ENCODE peak calls at places on chromosome 19, in five cellular contexts. One of them, this sample, is unnamed. For H3K4me1, the result is how much of the 10 kb centered on the place peaks cover.

GRCh38 chr19:6030214-6030507 is 52.2 kb upstream of the RANBP3 start:
- DNase-seq in mammary epithelial cell: peak
- DNase-seq in breast epithelium: no peak
- DNase-seq in suprapubic skin: no peak
- DNase-seq in endodermal cell: no peak
- DNase-seq in this sample: no peak

GRCh38 chr19:15892012-15892411 is 5.9 kb downstream of the CYP4F2 start:
- DNase-seq in suprapubic skin: no peak
- DNase-seq in breast epithelium: no peak
- DNase-seq in mammary epithelial cell: no peak
- DNase-seq in endodermal cell: no peak
- DNase-seq in this sample: no peak

GRCh38 chr19:51347209-51347928 is 5.4 kb upstream of the VSIG10L start:
- DNase-seq in suprapubic skin: no peak
- DNase-seq in mammary epithelial cell: no peak
- DNase-seq in breast epithelium: no peak
- DNase-seq in endodermal cell: peak
- DNase-seq in this sample: no peak

GRCh38 chr19:35269425-35270117 is 809 bp downstream of the USF2 start:
- DNase-seq in mammary epithelial cell: peak
- DNase-seq in breast epithelium: peak
- DNase-seq in endodermal cell: peak
- DNase-seq in suprapubic skin: peak
- DNase-seq in this sample: peak

GRCh38 chr19:23917856-23918255 is 3.2 kb downstream of the ZNF726 start:
- DNase-seq in endodermal cell: no peak
- DNase-seq in suprapubic skin: no peak
- DNase-seq in mammary epithelial cell: peak
- DNase-seq in breast epithelium: no peak
- DNase-seq in this sample: no peak

GRCh38 chr19:48325265-48325910 is at the start of gene EMP3:
- DNase-seq in mammary epithelial cell: peak
- DNase-seq in breast epithelium: peak
- DNase-seq in suprapubic skin: peak
- DNase-seq in endodermal cell: peak
- DNase-seq in this sample: peak

GRCh38 chr19:44777715-44778347 is at the start of gene CBLC:
- DNase-seq in breast epithelium: peak
- DNase-seq in mammary epithelial cell: peak
- DNase-seq in suprapubic skin: no peak
- DNase-seq in endodermal cell: peak
- DNase-seq in this sample: no peak

GRCh38 chr19:6680141-6680540 is 10.2 kb upstream of the TNFSF14 start:
- DNase-seq in endodermal cell: no peak
- DNase-seq in breast epithelium: no peak
- DNase-seq in suprapubic skin: no peak
- DNase-seq in mammary epithelial cell: peak
- DNase-seq in this sample: no peak

GRCh38 chr19:14497347-14497921 is 1.5 kb upstream of the GIPC1 start:
- DNase-seq in mammary epithelial cell: no peak
- DNase-seq in endodermal cell: no peak
- DNase-seq in breast epithelium: no peak
- DNase-seq in suprapubic skin: no peak
- DNase-seq in this sample: no peak

GRCh38 chr19:8877854-8878705 is 45.9 kb downstream of the MBD3L1 start:
- DNase-seq in mammary epithelial cell: no peak
- DNase-seq in breast epithelium: no peak
- DNase-seq in endodermal cell: peak
- DNase-seq in suprapubic skin: no peak
- DNase-seq in this sample: no peak

GRCh38 chr19:5587071-5587455 is 19.3 kb upstream of the TINCR start:
- DNase-seq in breast epithelium: no peak
- DNase-seq in mammary epithelial cell: no peak
- DNase-seq in endodermal cell: no peak
- DNase-seq in suprapubic skin: no peak
- DNase-seq in this sample: no peak

GRCh38 chr19:46878613-46879375 is 18.0 kb downstream of the ARHGAP35 start:
- DNase-seq in mammary epithelial cell: peak
- DNase-seq in breast epithelium: no peak
- DNase-seq in suprapubic skin: no peak
- DNase-seq in endodermal cell: peak
- DNase-seq in this sample: no peak

GRCh38 chr19:38924383-38924782 is 6.2 kb downstream of the SARS2 start:
- DNase-seq in breast epithelium: no peak
- DNase-seq in endodermal cell: peak
- DNase-seq in mammary epithelial cell: no peak
- DNase-seq in suprapubic skin: no peak
- DNase-seq in this sample: no peak

GRCh38 chr19:13998426-13998825 is 7.7 kb downstream of the RFX1 start:
- DNase-seq in endodermal cell: no peak
- DNase-seq in mammary epithelial cell: no peak
- DNase-seq in suprapubic skin: no peak
- DNase-seq in breast epithelium: no peak
- DNase-seq in this sample: no peak

GRCh38 chr19:48395170-48395455 is 1.6 kb downstream of the GRIN2D start:
- DNase-seq in endodermal cell: no peak
- DNase-seq in breast epithelium: no peak
- DNase-seq in mammary epithelial cell: no peak
- DNase-seq in suprapubic skin: no peak
- DNase-seq in this sample: no peak

GRCh38 chr19:9970481-9970880 is 34.2 kb upstream of the OLFM2 start:
- DNase-seq in suprapubic skin: no peak
- DNase-seq in breast epithelium: no peak
- DNase-seq in endodermal cell: no peak
- DNase-seq in mammary epithelial cell: no peak
- DNase-seq in this sample: no peak

GRCh38 chr19:38801359-38802095 is 11.2 kb downstream of the LGALS4 start:
- DNase-seq in mammary epithelial cell: no peak
- DNase-seq in breast epithelium: no peak
- DNase-seq in endodermal cell: no peak
- DNase-seq in suprapubic skin: no peak
- DNase-seq in this sample: no peak

GRCh38 chr19:32711747-32712146 is 7.8 kb upstream of the TDRD12 start:
- DNase-seq in suprapubic skin: no peak
- DNase-seq in breast epithelium: no peak
- DNase-seq in mammary epithelial cell: no peak
- DNase-seq in endodermal cell: no peak
- DNase-seq in this sample: no peak

GRCh38 chr19:33713194-33713593 is 83.5 kb upstream of the KCTD15 start:
- DNase-seq in breast epithelium: no peak
- DNase-seq in endodermal cell: no peak
- DNase-seq in mammary epithelial cell: no peak
- DNase-seq in suprapubic skin: no peak
- DNase-seq in this sample: no peak

GRCh38 chr19:7986321-7987083 is 18.9 kb downstream of the ELAVL1 start:
- DNase-seq in mammary epithelial cell: peak
- DNase-seq in endodermal cell: no peak
- DNase-seq in suprapubic skin: no peak
- DNase-seq in breast epithelium: no peak
- DNase-seq in this sample: no peak

GRCh38 chr19:38742906-38743305 is 1.4 kb downstream of the CAPN12 start:
- DNase-seq in mammary epithelial cell: peak
- DNase-seq in endodermal cell: no peak
- DNase-seq in suprapubic skin: no peak
- DNase-seq in breast epithelium: no peak
- DNase-seq in this sample: no peak

GRCh38 chr19:10238172-10238783 is 7.1 kb upstream of the S1PR2 start:
- DNase-seq in suprapubic skin: peak
- DNase-seq in endodermal cell: no peak
- DNase-seq in mammary epithelial cell: no peak
- DNase-seq in breast epithelium: no peak
- DNase-seq in this sample: no peak

GRCh38 chr19:29974701-29975100 is 32.7 kb downstream of the URI1 start:
- DNase-seq in mammary epithelial cell: no peak
- DNase-seq in suprapubic skin: no peak
- DNase-seq in breast epithelium: no peak
- DNase-seq in endodermal cell: no peak
- DNase-seq in this sample: no peak

GRCh38 chr19:47433121-47433520 is 13.8 kb upstream of the MEIS3 start:
- DNase-seq in mammary epithelial cell: no peak
- DNase-seq in suprapubic skin: no peak
- DNase-seq in endodermal cell: no peak
- DNase-seq in breast epithelium: no peak
- DNase-seq in this sample: no peak

GRCh38 chr19:38437917-38438316 is 4.4 kb downstream of the RYR1 start:
- DNase-seq in breast epithelium: no peak
- DNase-seq in mammary epithelial cell: no peak
- DNase-seq in endodermal cell: no peak
- DNase-seq in suprapubic skin: no peak
- DNase-seq in this sample: no peak

GRCh38 chr19:13859361-13859880 is 17.5 kb upstream of the NANOS3 start:
- DNase-seq in endodermal cell: no peak
- DNase-seq in suprapubic skin: no peak
- DNase-seq in mammary epithelial cell: no peak
- DNase-seq in breast epithelium: no peak
- DNase-seq in this sample: no peak

GRCh38 chr19:48836089-48837017 is at the start of gene HSD17B14:
- DNase-seq in mammary epithelial cell: no peak
- DNase-seq in breast epithelium: no peak
- DNase-seq in endodermal cell: peak
- DNase-seq in suprapubic skin: peak
- DNase-seq in this sample: no peak

GRCh38 chr19:23563326-23563725 is 123.7 kb downstream of the ZNF675 start:
- DNase-seq in suprapubic skin: no peak
- DNase-seq in endodermal cell: no peak
- DNase-seq in mammary epithelial cell: no peak
- DNase-seq in breast epithelium: no peak
- DNase-seq in this sample: no peak

GRCh38 chr19:48689438-48689837 is 6.3 kb upstream of the FUT2 start:
- DNase-seq in mammary epithelial cell: no peak
- DNase-seq in suprapubic skin: no peak
- DNase-seq in endodermal cell: no peak
- DNase-seq in breast epithelium: no peak
- DNase-seq in this sample: no peak

GRCh38 chr19:31548941-31549340 is 199.7 kb upstream of the TSHZ3 start:
- DNase-seq in mammary epithelial cell: peak
- DNase-seq in suprapubic skin: no peak
- DNase-seq in breast epithelium: no peak
- DNase-seq in endodermal cell: peak
- DNase-seq in this sample: no peak

GRCh38 chr19:5205388-5205787 is 135.2 kb downstream of the PTPRS start:
- DNase-seq in mammary epithelial cell: no peak
- DNase-seq in breast epithelium: no peak
- DNase-seq in endodermal cell: no peak
- DNase-seq in suprapubic skin: no peak
- DNase-seq in this sample: no peak

GRCh38 chr19:12656899-12657571 is 9.5 kb downstream of the MAN2B1 start:
- DNase-seq in breast epithelium: no peak
- DNase-seq in endodermal cell: peak
- DNase-seq in mammary epithelial cell: no peak
- DNase-seq in suprapubic skin: no peak
- DNase-seq in this sample: peak

GRCh38 chr19:53034054-53034453 is 10.5 kb upstream of the ERVV-2 start:
- DNase-seq in breast epithelium: no peak
- DNase-seq in endodermal cell: no peak
- DNase-seq in suprapubic skin: no peak
- DNase-seq in mammary epithelial cell: no peak
- DNase-seq in this sample: no peak
- H3K4me1 ChIP-seq in breast epithelium: under half
- H3K4me1 ChIP-seq in endodermal cell: under half
- H3K4me1 ChIP-seq in suprapubic skin: under half
- H3K4me1 ChIP-seq in mammary epithelial cell: under half
- H3K4me1 ChIP-seq in this sample: under half

GRCh38 chr19:41928754-41929535 is 696 bp upstream of the ERFL start:
- DNase-seq in mammary epithelial cell: no peak
- DNase-seq in breast epithelium: no peak
- DNase-seq in endodermal cell: peak
- DNase-seq in suprapubic skin: no peak
- DNase-seq in this sample: no peak

GRCh38 chr19:41928221-41928683 is at the start of gene ERFL:
- DNase-seq in endodermal cell: peak
- DNase-seq in suprapubic skin: no peak
- DNase-seq in mammary epithelial cell: no peak
- DNase-seq in breast epithelium: no peak
- DNase-seq in this sample: peak

GRCh38 chr19:41930926-41931592 is 2.8 kb upstream of the ERFL start:
- DNase-seq in suprapubic skin: no peak
- DNase-seq in endodermal cell: peak
- DNase-seq in breast epithelium: no peak
- DNase-seq in mammary epithelial cell: no peak
- DNase-seq in this sample: no peak

GRCh38 chr19:41929536-41930071 is 1.4 kb upstream of the ERFL start:
- DNase-seq in breast epithelium: no peak
- DNase-seq in mammary epithelial cell: no peak
- DNase-seq in suprapubic skin: no peak
- DNase-seq in endodermal cell: peak
- DNase-seq in this sample: no peak

GRCh38 chr19:41930322-41930722 is 2.1 kb upstream of the ERFL start:
- DNase-seq in breast epithelium: no peak
- DNase-seq in endodermal cell: peak
- DNase-seq in mammary epithelial cell: no peak
- DNase-seq in suprapubic skin: no peak
- DNase-seq in this sample: no peak
- H3K4me1 ChIP-seq in breast epithelium: under half
- H3K4me1 ChIP-seq in endodermal cell: under half
- H3K4me1 ChIP-seq in mammary epithelial cell: under half
- H3K4me1 ChIP-seq in suprapubic skin: under half
- H3K4me1 ChIP-seq in this sample: under half

GRCh38 chr19:56983148-56983547 is 136.6 kb upstream of the USP29 start:
- DNase-seq in suprapubic skin: no peak
- DNase-seq in endodermal cell: no peak
- DNase-seq in breast epithelium: no peak
- DNase-seq in mammary epithelial cell: no peak
- DNase-seq in this sample: no peak
- H3K4me1 ChIP-seq in suprapubic skin: under half
- H3K4me1 ChIP-seq in endodermal cell: under half
- H3K4me1 ChIP-seq in breast epithelium: under half
- H3K4me1 ChIP-seq in mammary epithelial cell: under half
- H3K4me1 ChIP-seq in this sample: under half

DNA sequence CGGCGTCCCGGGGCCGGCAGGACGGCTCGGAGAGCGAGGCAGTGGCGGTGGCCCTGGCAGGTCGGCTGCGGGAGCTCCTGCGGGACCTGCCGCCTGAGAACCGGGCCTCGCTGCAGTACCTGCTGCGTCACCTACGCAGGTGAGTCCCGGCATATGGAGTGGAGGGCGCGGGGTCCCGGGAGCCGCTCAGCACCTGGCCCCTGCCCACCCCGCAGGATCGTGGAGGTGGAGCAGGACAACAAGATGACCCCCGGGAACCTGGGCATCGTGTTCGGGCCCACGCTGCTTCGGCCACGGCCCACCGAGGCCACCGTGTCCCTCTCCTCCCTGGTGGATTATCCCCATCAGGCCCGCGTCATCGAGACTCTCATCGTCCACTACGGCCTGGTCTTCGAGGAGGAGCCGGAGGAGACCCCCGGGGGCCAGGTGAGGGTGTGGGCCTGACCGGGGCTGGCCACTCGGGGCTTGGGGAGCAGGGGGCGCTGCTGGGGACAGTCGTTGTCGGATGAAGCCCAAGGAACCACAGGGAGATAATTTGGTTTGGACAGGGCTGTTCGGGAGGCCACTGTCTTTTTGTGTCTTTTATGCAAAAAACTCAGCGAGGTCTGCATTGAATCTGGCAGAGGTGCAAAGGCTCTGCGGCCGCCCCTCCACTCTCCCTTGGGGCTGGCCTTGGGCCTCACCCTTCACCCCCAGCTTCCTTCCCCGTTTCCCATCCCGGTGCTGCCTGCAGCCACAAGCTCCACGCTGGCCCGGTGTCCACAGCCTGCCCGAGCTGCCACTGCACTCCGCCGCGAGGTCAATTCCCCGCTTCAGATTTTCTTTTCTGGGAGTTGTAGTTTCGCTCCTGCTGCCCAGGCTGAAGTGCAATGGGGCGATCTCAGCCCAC is 12.0 kb downstream of the POLR2E start:
- DNase-seq in breast epithelium: no peak
- DNase-seq in endodermal cell: no peak
- DNase-seq in suprapubic skin: no peak
- DNase-seq in mammary epithelial cell: no peak
- DNase-seq in this sample: no peak
- H3K4me1 ChIP-seq in breast epithelium: under half
- H3K4me1 ChIP-seq in endodermal cell: under half
- H3K4me1 ChIP-seq in suprapubic skin: under half
- H3K4me1 ChIP-seq in mammary epithelial cell: under half
- H3K4me1 ChIP-seq in this sample: under half